ENCODE peak calls at places on chromosome 21, in five cellular contexts. O, G, K, R and D are unnamed samples.

GRCh38 chr21:17451364-17451869 is 61.4 kb upstream of the CXADR start:
- DNase-seq in R (no peak), G (peak; percentile 91), K (no peak), O (no peak), D (no peak)

GRCh38 chr21:23951251-23951650 is 1656.0 kb downstream of the MRPL39 start:
- DNase-seq in R (no peak), K (no peak), G (peak; percentile 17), O (no peak), D (no peak)

GRCh38 chr21:38196033-38196432 is 60.8 kb upstream of the KCNJ15 start:
- DNase-seq in K (no peak), R (no peak), O (no peak), G (no peak), D (no peak)

GRCh38 chr21:31052489-31053142 is 14.3 kb upstream of the KRTAP19-8 start:
- DNase-seq in G (no peak), K (no peak), R (no peak), O (no peak), D (no peak)

GRCh38 chr21:41957991-41958766 is 4.4 kb upstream of the C2CD2 start:
- DNase-seq in K (peak; percentile 38), R (peak; percentile 90), O (no peak), G (peak; percentile 98), D (no peak)

GRCh38 chr21:17371470-17371869 is 141.4 kb upstream of the CXADR start:
- DNase-seq in K (no peak), O (no peak), R (no peak), G (peak; percentile 75), D (no peak)

GRCh38 chr21:37455504-37455911 is 88.9 kb downstream of the DYRK1A start:
- DNase-seq in O (no peak), R (no peak), K (no peak), G (no peak), D (no peak)

GRCh38 chr21:35016071-35016470 is 33.0 kb downstream of the RUNX1 start:
- DNase-seq in O (no peak), G (no peak), R (no peak), K (no peak), D (no peak)

GRCh38 chr21:32044205-32044874 is 171.5 kb downstream of the HUNK start:
- DNase-seq in R (no peak), G (no peak), O (no peak), K (no peak), D (no peak)

GRCh38 chr21:16535100-16535418 is 805.3 kb downstream of the USP25 start:
- DNase-seq in R (peak; percentile 84), K (peak; percentile 33), O (peak; percentile 83), G (peak; percentile 96), D (peak; percentile 56)

GRCh38 chr21:41171210-41171609 is 3.2 kb downstream of the BACE2 start:
- DNase-seq in R (peak; percentile 81), K (peak; percentile 64), G (no peak), O (no peak), D (no peak)

GRCh38 chr21:26840912-26841311 is 4.3 kb downstream of the ADAMTS1 start:
- DNase-seq in O (peak; percentile 50), K (no peak), R (peak; percentile 92), G (peak; percentile 86), D (no peak)

GRCh38 chr21:38773108-38774061 is 32.3 kb upstream of the ETS2 start:
- DNase-seq in K (no peak), O (no peak), R (peak; percentile 83), G (peak; percentile 100), D (no peak)

GRCh38 chr21:44011774-44012473 is at the start of gene TRAPPC10:
- DNase-seq in R (peak; percentile 95), K (peak; percentile 73), O (peak; percentile 61), G (peak; percentile 70), D (peak; percentile 95)